ENCODE peak calls at places on chromosomes 16 and 17, in five cellular contexts. E, T, D, V and C are unnamed samples.

GRCh38 chr17:39647242-39647641 is 10.3 kb downstream of the STARD3 start:
- DNase-seq in V (no peak), E (no peak), D (no peak), T (no peak), C (no peak)

GRCh38 chr17:57528084-57528451 is 217.0 kb downstream of the CCDC182 start:
- DNase-seq in E (no peak), D (no peak), T (no peak), V (no peak), C (no peak)

GRCh38 chr16:11619327-11619851 is 32.7 kb upstream of the LITAF start:
- DNase-seq in V (peak; percentile 78), D (no peak), T (no peak), E (no peak), C (no peak)

GRCh38 chr16:84916850-84917249 is 94.5 kb downstream of the ZDHHC7 start:
- DNase-seq in T (no peak), E (no peak), V (no peak), D (no peak), C (no peak)

GRCh38 chr17:60577147-60577925 is 22.7 kb upstream of the PPM1D start:
- DNase-seq in V (peak; percentile 31), D (no peak), T (no peak), E (peak; percentile 45), C (peak; percentile 84)

GRCh38 chr17:75034236-75034908 is 12.4 kb downstream of the ATP5PD start:
- DNase-seq in V (peak; percentile 89), T (peak; percentile 97), D (peak; percentile 90), E (peak; percentile 97), C (peak; percentile 92)

GRCh38 chr17:34206569-34206968 is 48.5 kb upstream of the CCL2 start:
- DNase-seq in T (no peak), E (no peak), D (no peak), V (peak; percentile 62), C (no peak)

GRCh38 chr17:79699386-79700036 is 31.2 kb upstream of the ENPP7 start:
- DNase-seq in E (peak; percentile 80), D (no peak), T (no peak), V (no peak), C (no peak)

GRCh38 chr17:30395398-30396022 is 16.8 kb downstream of the CPD start:
- DNase-seq in T (no peak), D (no peak), V (no peak), E (no peak), C (no peak)

GRCh38 chr16:7086842-7087616 is 245.6 kb upstream of the RBFOX1 start:
- DNase-seq in T (peak; percentile 78), V (no peak), E (peak; percentile 88), D (peak; percentile 48), C (no peak)

GRCh38 chr17:46043606-46044005 is 44.6 kb downstream of the STH start:
- DNase-seq in V (no peak), E (no peak), T (no peak), D (no peak), C (no peak)

GRCh38 chr17:38605852-38606645 is at the start of gene SRCIN1:
- DNase-seq in D (peak; percentile 72), T (peak; percentile 95), V (no peak), E (peak; percentile 80), C (no peak)

GRCh38 chr16:3999479-3999868 is 116.8 kb downstream of the ADCY9 start:
- DNase-seq in D (no peak), E (no peak), V (peak; percentile 58), T (no peak), C (peak; percentile 61)

GRCh38 chr17:82875418-82875856 is 35.6 kb upstream of the ZNF750 start:
- DNase-seq in V (peak; percentile 93), E (peak; percentile 81), D (no peak), T (peak; percentile 71), C (no peak)

GRCh38 chr16:5900046-5900445 is 802.5 kb upstream of the EEF2KMT start:
- DNase-seq in V (no peak), T (no peak), E (no peak), D (no peak), C (no peak)

GRCh38 chr17:50691550-50692447 is 15.9 kb downstream of the ANKRD40 start:
- DNase-seq in V (no peak), D (no peak), T (no peak), E (no peak), C (no peak)

GRCh38 chr17:72976971-72977767 is 115.3 kb downstream of the SLC39A11 start:
- DNase-seq in E (no peak), D (no peak), T (no peak), V (peak; percentile 27), C (peak; percentile 96)

GRCh38 chr17:7238418-7239090 is 703 bp downstream of the PHF23 start:
- DNase-seq in T (no peak), V (no peak), E (peak; percentile 58), D (no peak), C (no peak)

GRCh38 chr16:55765161-55765560 is 67.7 kb downstream of the CES1 start:
- DNase-seq in E (no peak), D (no peak), V (no peak), T (no peak), C (no peak)

GRCh38 chr17:57434361-57434760 is 178.0 kb downstream of the MSI2 start:
- DNase-seq in V (no peak), D (no peak), T (no peak), E (no peak), C (no peak)

GRCh38 chr16:49491736-49492089 is 118.1 kb downstream of the C16orf78 start:
- DNase-seq in E (peak; percentile 91), D (no peak), T (no peak), V (peak; percentile 56), C (no peak)

GRCh38 chr16:20883554-20884239 is 16.5 kb downstream of the DCUN1D3 start:
- DNase-seq in E (no peak), D (no peak), T (no peak), V (no peak), C (no peak)

GRCh38 chr16:89347807-89348206 is 130.3 kb downstream of the ZNF778 start:
- DNase-seq in D (no peak), E (no peak), V (no peak), T (no peak), C (no peak)

GRCh38 chr17:35541434-35541833 is 4.0 kb upstream of the SLFN12L start:
- DNase-seq in T (no peak), E (no peak), V (no peak), D (no peak), C (no peak)

GRCh38 chr17:79616801-79617200 is 6.0 kb upstream of the RBFOX3 start:
- DNase-seq in T (no peak), E (peak; percentile 20), V (no peak), D (no peak), C (no peak)

GRCh38 chr17:83154311-83155127 is 75.1 kb downstream of the METRNL start:
- DNase-seq in V (no peak), E (no peak), T (no peak), D (no peak), C (no peak)

GRCh38 chr17:33686171-33686570 is 393.1 kb upstream of the ASIC2 start:
- DNase-seq in T (peak; percentile 77), D (no peak), V (no peak), E (peak; percentile 55), C (no peak)

DNA sequence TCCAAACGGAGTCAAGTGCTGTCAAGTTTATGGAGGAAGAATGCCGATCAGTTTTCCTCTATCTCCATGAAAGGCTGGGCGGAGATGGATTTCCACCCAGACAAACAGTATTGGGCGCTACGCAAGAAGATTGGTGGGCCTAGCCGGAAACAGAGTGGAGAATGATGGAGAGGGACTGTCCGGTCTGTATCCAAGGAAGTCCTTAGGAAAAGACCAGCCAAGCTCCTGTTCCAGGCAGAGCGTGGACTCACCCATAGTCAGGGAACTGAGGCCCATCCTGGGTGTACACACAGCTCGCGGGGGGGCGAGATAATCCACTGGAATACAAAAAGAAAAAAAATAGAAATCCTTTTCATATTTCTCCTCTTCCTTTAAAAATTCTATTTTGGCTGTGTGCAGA is 1.5 kb upstream of the ABCC12 start:
- DNase-seq in V (no peak), T (no peak), D (no peak), E (no peak), C (no peak)
- H2BK120ac ChIP-seq in V (no peak overlapping the region), T (no peak overlapping the region), D (no peak overlapping the region), E (no peak overlapping the region), C (no peak overlapping the region)

GRCh38 chr17:12896386-12896785 is 107.1 kb downstream of the ARHGAP44 start:
- DNase-seq in E (peak; percentile 42), T (no peak), D (no peak), V (no peak), C (no peak)

GRCh38 chr17:12902046-12902445 is 112.7 kb downstream of the ARHGAP44 start:
- DNase-seq in T (no peak), D (no peak), E (no peak), V (peak; percentile 69), C (no peak)

GRCh38 chr17:12900474-12900873 is 111.2 kb downstream of the ARHGAP44 start:
- DNase-seq in V (no peak), T (no peak), D (no peak), E (no peak), C (no peak)

GRCh38 chr17:12898110-12898509 is 108.8 kb downstream of the ARHGAP44 start:
- DNase-seq in D (no peak), V (no peak), E (no peak), T (no peak), C (no peak)

GRCh38 chr17:12899604-12900003 is 110.3 kb downstream of the ARHGAP44 start:
- DNase-seq in D (no peak), E (no peak), V (no peak), T (no peak), C (no peak)
- H2BK12ac ChIP-seq in D (no peak overlapping the region), E (no peak overlapping the region), V (no peak overlapping the region), T (no peak overlapping the region), C (no peak overlapping the region)

DNA sequence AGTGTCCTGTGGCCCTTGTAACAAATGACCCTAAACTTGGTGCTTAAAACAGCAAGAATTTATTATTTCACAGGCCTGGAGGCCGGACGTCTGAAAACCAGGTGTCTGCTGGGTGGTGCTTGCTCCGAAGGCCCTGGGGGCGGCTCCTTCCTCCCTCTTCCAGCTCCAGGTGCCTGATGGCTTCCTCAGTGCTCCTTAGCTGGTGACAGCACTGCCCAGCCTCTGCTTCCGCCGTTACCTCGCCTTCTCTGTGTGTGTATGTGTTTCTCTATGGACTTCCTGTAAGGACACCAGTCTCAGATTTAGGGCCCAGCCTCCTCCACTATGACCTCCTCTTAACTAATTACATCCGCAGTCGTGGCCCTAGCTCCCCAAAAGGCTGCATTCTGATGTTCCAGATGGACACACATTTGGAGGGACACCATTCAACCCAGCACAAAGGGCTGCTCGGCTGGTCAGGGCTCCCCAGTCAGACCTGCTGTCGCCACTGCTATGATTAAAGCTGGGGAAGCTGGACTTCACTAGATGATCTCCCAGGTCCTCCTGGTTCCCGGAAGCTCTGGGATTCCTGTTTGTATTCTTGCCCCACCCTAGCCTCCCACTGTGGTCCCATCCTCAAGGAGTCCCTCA is 172.8 kb downstream of the IRF8 start:
- DNase-seq in T (no peak), E (no peak), V (no peak), D (no peak), C (no peak)
- H2BK120ac ChIP-seq in T (no peak overlapping the region), E (no peak overlapping the region), V (no peak overlapping the region), D (no peak overlapping the region), C (peak overlapping the region; percentile 9)

DNA sequence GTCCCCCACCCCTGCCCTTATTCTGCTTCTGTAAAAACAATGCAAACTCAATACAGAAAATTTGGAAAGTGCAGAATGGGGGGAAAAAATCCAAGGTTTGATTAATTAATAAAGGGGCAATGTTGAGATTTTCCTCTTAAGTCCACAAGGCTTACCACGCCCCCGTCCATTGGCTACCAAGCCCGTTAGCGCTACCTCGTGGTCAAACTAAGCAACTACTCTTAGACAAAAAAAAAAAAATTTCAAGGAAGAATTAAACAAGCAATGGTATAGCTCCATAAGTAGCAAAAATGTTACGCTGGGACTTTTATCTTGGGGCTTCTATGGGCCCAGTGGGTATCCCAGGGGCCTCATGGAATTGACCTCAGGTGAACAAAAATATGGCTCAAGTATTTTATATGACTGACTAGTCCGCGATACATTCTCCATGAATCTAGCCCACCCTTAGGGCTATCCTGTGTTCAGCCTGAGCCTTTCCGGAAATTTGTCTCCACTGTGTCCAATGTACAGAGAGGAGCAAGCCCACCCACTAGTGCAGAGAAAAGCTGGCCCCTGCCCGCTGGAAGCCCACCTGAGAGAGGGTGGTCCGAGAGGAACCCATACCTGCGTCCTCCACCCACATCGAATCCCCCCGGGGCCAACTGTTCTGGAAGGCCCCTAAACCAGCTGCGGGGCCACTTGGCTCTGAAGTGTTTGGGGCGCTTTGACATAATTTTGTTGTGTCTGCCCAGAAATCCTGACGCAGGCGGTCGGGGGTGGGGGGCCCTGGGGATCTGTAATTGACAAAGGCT is 19.1 kb upstream of the TEX2 start:
- DNase-seq in E (peak; percentile 59), D (peak; percentile 54), V (peak; percentile 46), T (peak; percentile 62), C (peak; percentile 75)
- H2BK12ac ChIP-seq in E (no peak overlapping the region), D (no peak overlapping the region), V (peak overlapping the region; percentile 80), T (no peak overlapping the region), C (no peak overlapping the region)